ENCODE peak calls at places on chromosomes 2 and 18, in ten cellular contexts. N is G401, E is OCI-LY7, F is fibroblast of lung, Q is mammary epithelial cell, X is NCI-H1436 treated with DMSO at 0.1 percent for 48 hours, M is HFFc6, H is COR-L47, O is NCI-H1417, Z is T-helper 9 cell. G is an unnamed sample.

GRCh38 chr2:3641181-3641580 is 16.8 kb upstream of the ALLC start:
- DNase-seq in N (no peak), E (no peak), F (no peak), Q (no peak), X (no peak), M (no peak), H (no peak), O (no peak), Z (no peak), G (no peak)

GRCh38 chr2:46260305-46260704 is 36.9 kb upstream of the EPAS1 start:
- DNase-seq in N (no peak), E (no peak), F (peak), Q (no peak), X (no peak), M (no peak), H (no peak), O (no peak), Z (no peak), G (no peak)

GRCh38 chr2:64455545-64455944 is 1.6 kb downstream of the LGALSL start:
- DNase-seq in N (no peak), E (no peak), F (no peak), Q (peak), X (no peak), M (no peak), H (no peak), O (no peak), Z (no peak), G (no peak)

GRCh38 chr2:118186110-118186857 is 98.0 kb downstream of the INSIG2 start:
- DNase-seq in N (peak), E (peak), F (peak), Q (peak), X (peak), M (peak), H (peak), O (peak), Z (peak), G (no peak)

GRCh38 chr18:66900837-66901236 is 296.9 kb upstream of the CDH19 start:
- DNase-seq in N (no peak), E (no peak), F (no peak), Q (no peak), X (no peak), M (no peak), H (no peak), O (no peak), Z (no peak), G (no peak)

GRCh38 chr18:32937007-32937540 is 164.3 kb upstream of the KLHL14 start:
- DNase-seq in N (no peak), E (no peak), F (no peak), Q (no peak), X (no peak), M (no peak), H (peak), O (peak), Z (no peak), G (no peak)

GRCh38 chr2:199704358-199705238 is 146.4 kb downstream of the FTCDNL1 start:
- DNase-seq in N (peak), E (peak), F (peak), Q (peak), X (no peak), M (no peak), H (peak), O (peak), Z (no peak), G (no peak)

GRCh38 chr2:215370116-215370965 is 58.5 kb downstream of the ATIC start:
- DNase-seq in N (no peak), E (no peak), F (peak), Q (no peak), X (no peak), M (no peak), H (peak), O (no peak), Z (no peak), G (no peak)

GRCh38 chr2:32627441-32627900 is 379 bp upstream of the TTC27 start:
- DNase-seq in N (no peak), E (no peak), F (peak), Q (peak), X (no peak), M (peak), H (peak), O (no peak), Z (no peak), G (no peak)

G was measured in NCI-H187 treated with DMSO at 0.1 percent for 48 hours.